ENCODE peak calls at places on chromosome 1, in five cellular contexts. G, V, E, L and N are unnamed samples.

GRCh38 chr1:38418195-38419030 is 371.8 kb upstream of the POU3F1 start:
- DNase-seq in G (no peak), V (no peak), E (no peak), L (no peak), N (no peak)

GRCh38 chr1:150006881-150007401 is 3.6 kb downstream of the OTUD7B start:
- DNase-seq in G (no peak), V (peak; percentile 15), E (no peak), L (no peak), N (no peak)

GRCh38 chr1:109687641-109688499 is at the start of gene GSTM1:
- DNase-seq in G (no peak), V (no peak), E (no peak), L (no peak), N (peak; percentile 62)

GRCh38 chr1:4175566-4176405 is 275.7 kb upstream of the C1orf174 start:
- DNase-seq in G (peak; percentile 58), V (no peak), E (no peak), L (no peak), N (no peak)

GRCh38 chr1:16122916-16123315 is 33.0 kb downstream of the EPHA2 start:
- DNase-seq in G (no peak), V (peak; percentile 94), E (peak; percentile 9), L (no peak), N (no peak)

GRCh38 chr1:13759072-13759471 is 59.1 kb downstream of the PRDM2 start:
- DNase-seq in G (peak; percentile 41), V (no peak), E (no peak), L (peak; percentile 88), N (no peak)

GRCh38 chr1:156310962-156311361 is 11.9 kb upstream of the VHLL start:
- DNase-seq in G (peak; percentile 6), V (peak; percentile 79), E (no peak), L (no peak), N (no peak)

GRCh38 chr1:33346921-33347649 is 26.2 kb upstream of the A3GALT2 start:
- DNase-seq in G (no peak), V (peak; percentile 99), E (no peak), L (peak; percentile 81), N (no peak)

GRCh38 chr1:44747878-44748277 is 8.2 kb downstream of the KIF2C start:
- DNase-seq in G (no peak), V (no peak), E (no peak), L (no peak), N (no peak)